ENCODE peak calls at places on chromosomes 16 and 17, in eight cellular contexts. E, Q, G, V, F, S, P and U are unnamed samples. For H3K4me1, the result is how much of the 10 kb centered on the place peaks cover.

GRCh38 chr16:58339452-58339938 is 44.7 kb upstream of the PRSS54 start:
- DNase-seq in E (no peak), Q (no peak), G (peak), V (peak), F (no peak), S (peak), P (no peak), U (no peak)

GRCh38 chr17:55157165-55157564 is 107.6 kb upstream of the HLF start:
- DNase-seq in E (no peak), Q (no peak), G (peak), V (no peak), F (no peak), S (peak), P (no peak), U (peak)

GRCh38 chr17:65817951-65818350 is 256.5 kb upstream of the AXIN2 start:
- DNase-seq in E (no peak), Q (no peak), G (no peak), V (no peak), F (no peak), S (no peak), P (no peak), U (no peak)

GRCh38 chr16:85354623-85355514 is 242.6 kb upstream of the CIBAR2 start:
- DNase-seq in E (peak), Q (no peak), G (peak), V (no peak), F (no peak), S (peak), P (no peak), U (no peak)

GRCh38 chr17:77222356-77222755 is 81.6 kb downstream of the SEC14L1 start:
- DNase-seq in E (no peak), Q (no peak), G (peak), V (no peak), F (no peak), S (no peak), P (no peak), U (no peak)

GRCh38 chr16:57178793-57179212 is 7.0 kb downstream of the PSME3IP1 start:
- DNase-seq in E (no peak), Q (no peak), G (no peak), V (no peak), F (no peak), S (no peak), P (no peak), U (no peak)

GRCh38 chr16:4361944-4362311 is 9.7 kb upstream of the VASN start:
- DNase-seq in E (no peak), Q (no peak), G (no peak), V (no peak), F (no peak), S (no peak), P (no peak), U (no peak)

GRCh38 chr17:81035389-81036127 is 607 bp downstream of the BAIAP2 start:
- DNase-seq in E (peak), Q (no peak), G (peak), V (no peak), F (no peak), S (no peak), P (no peak), U (no peak)

GRCh38 chr16:2895813-2896212 is 12.8 kb downstream of the FLYWCH2 start:
- DNase-seq in E (no peak), Q (no peak), G (peak), V (peak), F (no peak), S (no peak), P (no peak), U (no peak)

GRCh38 chr17:61064087-61064951 is 335.3 kb upstream of the TBX2 start:
- DNase-seq in E (no peak), Q (no peak), G (peak), V (no peak), F (no peak), S (no peak), P (no peak), U (no peak)

GRCh38 chr17:2796164-2797140 is at the start of gene RAP1GAP2:
- DNase-seq in E (peak), Q (no peak), G (no peak), V (no peak), F (no peak), S (no peak), P (peak), U (no peak)

GRCh38 chr16:65121870-65122723 is at the start of gene CDH11:
- DNase-seq in E (peak), Q (peak), G (peak), V (no peak), F (peak), S (peak), P (peak), U (no peak)

GRCh38 chr16:3581392-3581791 is 4.2 kb upstream of the NLRC3 start:
- DNase-seq in E (peak), Q (no peak), G (no peak), V (no peak), F (no peak), S (no peak), P (no peak), U (no peak)

GRCh38 chr17:50225693-50226092 is 24.3 kb upstream of the COL1A1 start:
- DNase-seq in E (no peak), Q (no peak), G (no peak), V (no peak), F (no peak), S (no peak), P (no peak), U (no peak)

GRCh38 chr17:31593806-31594205 is 202.3 kb downstream of the RAB11FIP4 start:
- DNase-seq in E (no peak), Q (no peak), G (peak), V (no peak), F (no peak), S (peak), P (no peak), U (no peak)

GRCh38 chr16:79573071-79573470 is 27.5 kb downstream of the MAF start:
- DNase-seq in E (no peak), Q (no peak), G (no peak), V (no peak), F (no peak), S (no peak), P (no peak), U (no peak)

GRCh38 chr17:56694825-56695224 is 101.3 kb downstream of the NOG start:
- DNase-seq in E (no peak), Q (no peak), G (peak), V (no peak), F (no peak), S (no peak), P (no peak), U (no peak)

GRCh38 chr16:19898924-19899604 is 14.4 kb upstream of the GPRC5B start:
- DNase-seq in E (no peak), Q (peak), G (peak), V (peak), F (peak), S (peak), P (no peak), U (peak)

GRCh38 chr16:23469814-23470213 is 16.8 kb upstream of the COG7 start:
- DNase-seq in E (no peak), Q (peak), G (peak), V (peak), F (peak), S (peak), P (peak), U (peak)

GRCh38 chr17:32443827-32444300 is 446 bp upstream of the PSMD11 start:
- DNase-seq in E (no peak), Q (no peak), G (no peak), V (no peak), F (no peak), S (no peak), P (no peak), U (no peak)

DNA sequence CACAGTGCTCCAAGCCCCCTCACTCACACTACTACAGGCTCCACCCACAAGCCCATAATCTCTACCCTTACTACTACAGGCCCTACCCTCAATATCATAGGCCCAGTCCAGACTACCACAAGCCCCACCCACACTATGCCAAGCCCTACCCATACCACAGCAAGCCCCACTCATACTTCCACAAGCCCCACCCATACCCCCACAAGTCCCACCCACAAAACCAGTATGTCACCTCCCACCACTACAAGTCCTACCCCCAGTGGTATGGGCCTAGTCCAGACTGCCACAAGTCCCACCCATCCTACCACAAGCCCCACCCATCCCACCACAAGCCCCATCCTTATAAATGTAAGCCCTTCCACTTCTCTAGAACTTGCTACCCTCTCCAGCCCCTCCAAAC is 13.8 kb downstream of the RIPOR1 start:
- DNase-seq in E (no peak), Q (no peak), G (peak), V (peak), F (no peak), S (peak), P (no peak), U (peak)
- TF ChIP-seq CTCF in E (no peak), Q (no peak), G (no peak), V (no peak), F (no peak), S (no peak), P (no peak), U (no peak)

GRCh38 chr16:88306411-88306810 is 76.3 kb upstream of the ZNF469 start:
- DNase-seq in E (peak), Q (no peak), G (no peak), V (no peak), F (no peak), S (no peak), P (no peak), U (no peak)

GRCh38 chr16:88303405-88303804 is 79.4 kb upstream of the ZNF469 start:
- DNase-seq in E (peak), Q (no peak), G (no peak), V (no peak), F (no peak), S (no peak), P (no peak), U (no peak)

GRCh38 chr16:88303890-88304819 is 78.6 kb upstream of the ZNF469 start:
- DNase-seq in E (peak), Q (no peak), G (peak), V (no peak), F (no peak), S (peak), P (peak), U (no peak)

GRCh38 chr16:88306860-88307545 is 75.8 kb upstream of the ZNF469 start:
- DNase-seq in E (no peak), Q (no peak), G (peak), V (no peak), F (no peak), S (peak), P (peak), U (no peak)

GRCh38 chr16:88305176-88305575 is 77.6 kb upstream of the ZNF469 start:
- DNase-seq in E (peak), Q (no peak), G (no peak), V (no peak), F (no peak), S (no peak), P (no peak), U (no peak)
- H3K4me1 ChIP-seq in E (under half), Q (under half), G (under half), V (under half), F (under half), S (half or more), P (under half), U (under half)

DNA sequence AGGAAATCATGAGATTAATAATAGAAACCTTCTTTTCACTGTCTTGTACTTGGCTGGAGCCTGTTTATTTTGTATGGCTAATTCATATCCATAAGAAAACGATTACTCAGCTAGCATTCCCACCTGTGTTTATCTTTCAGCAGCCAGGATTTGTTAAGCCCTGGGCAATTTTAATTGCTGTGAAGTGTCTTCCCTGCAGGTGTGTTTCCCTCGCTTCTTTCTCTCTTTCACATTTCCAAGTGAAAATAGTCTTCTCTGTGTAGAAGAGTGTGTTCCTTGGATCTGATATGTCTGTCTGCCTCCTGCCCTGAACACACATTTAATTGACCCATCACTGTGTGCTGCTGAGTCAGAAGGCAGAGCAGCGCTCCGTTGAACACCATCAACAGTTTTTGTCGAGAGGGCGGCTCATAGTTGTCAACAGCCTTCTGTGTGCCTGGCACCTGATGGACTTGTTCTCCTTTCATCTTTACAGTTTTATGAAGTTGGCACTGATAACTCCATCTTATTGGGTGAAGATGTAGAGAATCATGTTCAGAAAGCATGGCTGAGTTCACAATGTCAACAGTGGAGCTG is 83.2 kb downstream of the SPECC1 start:
- DNase-seq in E (no peak), Q (no peak), G (peak), V (no peak), F (no peak), S (no peak), P (no peak), U (no peak)
- H3K27ac ChIP-seq in E (peak), Q (peak), G (no peak), V (peak), F (no peak), S (no peak), P (peak), U (peak)

GRCh38 chr17:8187517-8188407 is 2.2 kb downstream of the BORCS6 start:
- DNase-seq in E (peak), Q (peak), G (peak), V (peak), F (peak), S (peak), P (peak), U (peak)

GRCh38 chr17:8188408-8188839 is 1.6 kb downstream of the BORCS6 start:
- DNase-seq in E (peak), Q (no peak), G (no peak), V (no peak), F (peak), S (no peak), P (no peak), U (no peak)

GRCh38 chr17:8186446-8186786 is 3.6 kb downstream of the BORCS6 start:
- DNase-seq in E (no peak), Q (no peak), G (no peak), V (no peak), F (no peak), S (no peak), P (no peak), U (no peak)

GRCh38 chr17:8185580-8186445 is 4.2 kb downstream of the BORCS6 start:
- DNase-seq in E (peak), Q (peak), G (peak), V (peak), F (peak), S (peak), P (peak), U (peak)

DNA sequence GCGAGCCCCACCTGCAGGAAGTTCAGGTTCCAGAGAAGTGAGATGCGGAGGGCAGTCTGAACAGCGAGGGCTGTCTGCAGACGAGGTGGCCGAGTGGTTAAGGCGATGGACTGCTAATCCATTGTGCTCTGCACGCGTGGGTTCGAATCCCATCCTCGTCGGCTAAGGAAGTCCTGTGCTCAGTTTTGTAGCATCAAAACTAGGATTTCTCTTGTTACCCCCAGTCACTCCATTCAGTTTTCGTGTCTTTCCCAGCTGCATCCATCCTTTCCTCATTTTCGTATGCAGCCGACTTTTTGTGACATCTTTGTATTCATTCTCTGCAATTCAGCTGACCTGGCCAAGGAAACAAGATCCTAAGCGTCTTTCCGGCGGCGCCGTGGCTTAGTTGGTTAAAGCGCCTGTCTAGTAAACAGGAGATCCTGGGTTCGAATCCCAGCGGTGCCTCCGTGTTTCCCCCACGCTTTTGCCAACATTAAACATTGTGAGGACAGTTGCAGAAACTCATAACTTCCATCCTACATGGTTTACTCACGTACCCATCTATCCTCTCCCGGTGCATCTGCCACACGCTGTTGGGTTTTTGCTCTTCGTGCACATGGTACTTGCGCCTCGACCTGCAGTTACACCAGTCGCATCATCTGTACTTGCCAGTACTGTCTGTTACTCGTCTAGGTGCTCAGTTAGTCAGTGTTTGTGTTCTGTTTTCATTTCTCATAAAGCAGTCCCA is 3.0 kb downstream of the BORCS6 start:
- DNase-seq in E (peak), Q (peak), G (peak), V (peak), F (peak), S (peak), P (peak), U (peak)
- TF ChIP-seq CTCF in E (peak), Q (no peak), G (peak), V (peak), F (peak), S (no peak), P (no peak), U (no peak)

DNA sequence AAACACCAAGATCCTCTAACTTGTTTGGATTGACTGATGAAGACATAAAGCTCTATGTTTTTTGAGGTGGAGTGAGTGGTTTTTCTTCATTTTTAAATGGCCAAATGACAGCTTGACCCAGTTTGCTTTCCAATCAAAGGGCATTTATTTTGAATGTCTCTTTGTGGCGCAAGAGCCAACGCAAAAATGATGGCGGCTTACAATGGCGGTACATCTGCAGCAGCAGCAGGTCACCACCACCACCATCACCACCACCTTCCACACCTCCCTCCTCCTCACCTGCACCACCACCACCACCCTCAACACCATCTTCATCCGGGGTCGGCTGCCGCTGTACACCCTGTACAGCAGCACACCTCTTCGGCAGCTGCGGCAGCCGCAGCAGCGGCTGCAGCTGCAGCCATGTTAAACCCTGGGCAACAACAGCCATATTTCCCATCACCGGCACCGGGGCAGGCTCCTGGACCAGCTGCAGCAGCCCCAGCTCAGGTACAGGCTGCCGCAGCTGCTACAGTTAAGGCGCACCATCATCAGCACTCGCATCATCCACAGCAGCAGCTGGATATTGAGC is 329 bp downstream of the NLK start:
- DNase-seq in E (no peak), Q (no peak), G (no peak), V (no peak), F (no peak), S (no peak), P (no peak), U (no peak)
- H3K4me1 ChIP-seq in E (under half), Q (under half), G (under half), V (under half), F (half or more), S (under half), P (under half), U (under half)

GRCh38 chr16:75265911-75266701 is 14.7 kb upstream of the BCAR1 start:
- DNase-seq in E (peak), Q (peak), G (no peak), V (peak), F (peak), S (peak), P (no peak), U (peak)
- H3K27ac ChIP-seq in E (peak), Q (peak), G (peak), V (peak), F (peak), S (peak), P (peak), U (peak)

GRCh38 chr16:1491327-1491726 is 1.8 kb upstream of the TELO2 start:
- DNase-seq in E (no peak), Q (no peak), G (no peak), V (no peak), F (no peak), S (peak), P (no peak), U (no peak)
- TF ChIP-seq CTCF in E (no peak), Q (no peak), G (no peak), V (no peak), F (no peak), S (peak), P (no peak), U (no peak)

GRCh38 chr16:13856811-13857511 is 63.0 kb upstream of the ERCC4 start:
- DNase-seq in E (no peak), Q (no peak), G (no peak), V (no peak), F (no peak), S (no peak), P (no peak), U (no peak)

GRCh38 chr16:13848795-13849194 is 71.2 kb upstream of the ERCC4 start:
- DNase-seq in E (no peak), Q (no peak), G (no peak), V (no peak), F (no peak), S (no peak), P (no peak), U (no peak)

GRCh38 chr16:13856398-13856797 is 63.6 kb upstream of the ERCC4 start:
- DNase-seq in E (no peak), Q (no peak), G (no peak), V (no peak), F (no peak), S (no peak), P (no peak), U (no peak)

GRCh38 chr16:13852827-13853226 is 67.1 kb upstream of the ERCC4 start:
- DNase-seq in E (no peak), Q (no peak), G (no peak), V (no peak), F (no peak), S (no peak), P (no peak), U (no peak)
- H3K4me1 ChIP-seq in E (under half), Q (under half), G (under half), V (under half), F (under half), S (under half), P (under half), U (under half)

GRCh38 chr17:76063880-76064546 is 8.3 kb downstream of the SRP68 start:
- DNase-seq in E (no peak), Q (no peak), G (no peak), V (no peak), F (no peak), S (no peak), P (no peak), U (no peak)
- H3K27ac ChIP-seq in E (peak), Q (no peak), G (no peak), V (no peak), F (no peak), S (no peak), P (no peak), U (no peak)

GRCh38 chr16:17467923-17468540 is 2.7 kb downstream of the XYLT1 start:
- DNase-seq in E (peak), Q (peak), G (peak), V (peak), F (peak), S (peak), P (peak), U (peak)
- TF ChIP-seq CTCF in E (peak), Q (peak), G (peak), V (peak), F (peak), S (peak), P (no peak), U (peak)